ENCODE peak calls at places on chromosome 20, in four cellular contexts. One of them, this sample, is unnamed. For H3K4me1, the result is how much of the 10 kb centered on the place peaks cover.

GRCh38 chr20:63295018-63295417 is 2.0 kb downstream of the COL20A1 start:
- DNase-seq in mammary epithelial cell: no peak
- DNase-seq in colonic mucosa: no peak
- DNase-seq in IMR-90: no peak
- DNase-seq in this sample: no peak

GRCh38 chr20:46999821-47000465 is 105.3 kb downstream of the EYA2 start:
- DNase-seq in mammary epithelial cell: no peak
- DNase-seq in colonic mucosa: no peak
- DNase-seq in IMR-90: no peak
- DNase-seq in this sample: peak

GRCh38 chr20:50341050-50341449 is 150.4 kb downstream of the CEBPB start:
- DNase-seq in colonic mucosa: no peak
- DNase-seq in IMR-90: no peak
- DNase-seq in mammary epithelial cell: no peak
- DNase-seq in this sample: no peak

GRCh38 chr20:50471231-50471630 is 39.0 kb upstream of the PTPN1 start:
- DNase-seq in colonic mucosa: no peak
- DNase-seq in IMR-90: no peak
- DNase-seq in mammary epithelial cell: no peak
- DNase-seq in this sample: no peak

GRCh38 chr20:62804632-62805364 is at the start of gene OGFR:
- DNase-seq in IMR-90: peak
- DNase-seq in mammary epithelial cell: peak
- DNase-seq in colonic mucosa: peak
- DNase-seq in this sample: peak

GRCh38 chr20:61599061-61599930 is 347.2 kb downstream of the CDH4 start:
- DNase-seq in mammary epithelial cell: no peak
- DNase-seq in IMR-90: no peak
- DNase-seq in colonic mucosa: no peak
- DNase-seq in this sample: peak

GRCh38 chr20:61353261-61353995 is 101.4 kb downstream of the CDH4 start:
- DNase-seq in IMR-90: peak
- DNase-seq in colonic mucosa: no peak
- DNase-seq in mammary epithelial cell: peak
- DNase-seq in this sample: no peak

GRCh38 chr20:59336551-59336950 is 36.1 kb downstream of the EDN3 start:
- DNase-seq in colonic mucosa: no peak
- DNase-seq in IMR-90: no peak
- DNase-seq in mammary epithelial cell: no peak
- DNase-seq in this sample: no peak

GRCh38 chr20:44714701-44715494 is at the start of gene CCN5:
- DNase-seq in mammary epithelial cell: peak
- DNase-seq in colonic mucosa: peak
- DNase-seq in IMR-90: peak
- DNase-seq in this sample: no peak

GRCh38 chr20:59359908-59360307 is 59.5 kb downstream of the EDN3 start:
- DNase-seq in mammary epithelial cell: no peak
- DNase-seq in colonic mucosa: no peak
- DNase-seq in IMR-90: no peak
- DNase-seq in this sample: no peak

GRCh38 chr20:62050166-62051120 is 15.2 kb downstream of the TAF4 start:
- DNase-seq in mammary epithelial cell: no peak
- DNase-seq in IMR-90: no peak
- DNase-seq in colonic mucosa: no peak
- DNase-seq in this sample: peak

GRCh38 chr20:64224344-64225165 is 31.0 kb upstream of the PCMTD2 start:
- DNase-seq in colonic mucosa: no peak
- DNase-seq in mammary epithelial cell: peak
- DNase-seq in IMR-90: peak
- DNase-seq in this sample: no peak

GRCh38 chr20:61416546-61416945 is 164.5 kb downstream of the CDH4 start:
- DNase-seq in IMR-90: no peak
- DNase-seq in colonic mucosa: no peak
- DNase-seq in mammary epithelial cell: no peak
- DNase-seq in this sample: no peak

GRCh38 chr20:845226-845868 is 11.8 kb downstream of the FAM110A start:
- DNase-seq in colonic mucosa: no peak
- DNase-seq in mammary epithelial cell: no peak
- DNase-seq in IMR-90: no peak
- DNase-seq in this sample: peak

GRCh38 chr20:6348908-6349307 is 226.1 kb upstream of the FERMT1 start:
- DNase-seq in colonic mucosa: no peak
- DNase-seq in mammary epithelial cell: no peak
- DNase-seq in IMR-90: no peak
- DNase-seq in this sample: no peak

GRCh38 chr20:25038103-25038410 is 19.9 kb downstream of the ACSS1 start:
- DNase-seq in IMR-90: no peak
- DNase-seq in colonic mucosa: no peak
- DNase-seq in mammary epithelial cell: no peak
- DNase-seq in this sample: no peak
- H3K4me1 ChIP-seq in IMR-90: under half
- H3K4me1 ChIP-seq in colonic mucosa: half or more
- H3K4me1 ChIP-seq in mammary epithelial cell: under half
- H3K4me1 ChIP-seq in this sample: under half

GRCh38 chr20:53849471-53850059 is 220.8 kb downstream of the BCAS1 start:
- DNase-seq in colonic mucosa: no peak
- DNase-seq in mammary epithelial cell: no peak
- DNase-seq in IMR-90: no peak
- DNase-seq in this sample: no peak

GRCh38 chr20:53847118-53847842 is 223.1 kb downstream of the BCAS1 start:
- DNase-seq in IMR-90: no peak
- DNase-seq in mammary epithelial cell: no peak
- DNase-seq in colonic mucosa: no peak
- DNase-seq in this sample: no peak

GRCh38 chr20:53847843-53848185 is 222.6 kb downstream of the BCAS1 start:
- DNase-seq in mammary epithelial cell: no peak
- DNase-seq in IMR-90: no peak
- DNase-seq in colonic mucosa: no peak
- DNase-seq in this sample: no peak

GRCh38 chr20:53846640-53847039 is 223.8 kb downstream of the BCAS1 start:
- DNase-seq in IMR-90: no peak
- DNase-seq in colonic mucosa: no peak
- DNase-seq in mammary epithelial cell: no peak
- DNase-seq in this sample: no peak

DNA sequence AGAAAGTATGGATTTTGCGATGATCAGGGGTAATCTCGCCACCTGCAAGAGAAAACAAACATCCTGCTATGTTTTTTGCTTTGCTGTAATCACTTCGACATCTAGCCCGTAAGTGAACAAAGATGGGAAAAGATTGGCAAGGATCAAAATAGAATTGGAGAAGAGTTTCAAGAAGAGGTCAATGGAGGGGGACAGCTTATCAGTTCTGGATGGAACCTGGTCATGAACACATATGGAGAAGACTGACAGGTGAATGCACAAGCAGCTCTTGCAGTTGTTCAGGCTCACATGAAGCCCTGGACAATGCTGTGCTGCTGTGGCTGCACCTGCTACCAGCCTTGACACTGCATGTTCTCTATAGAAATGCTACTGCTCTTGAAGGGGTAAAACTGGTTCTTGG is 222.1 kb downstream of the BCAS1 start:
- DNase-seq in IMR-90: no peak
- DNase-seq in mammary epithelial cell: no peak
- DNase-seq in colonic mucosa: no peak
- DNase-seq in this sample: no peak
- H3K9ac ChIP-seq in IMR-90: no peak
- H3K9ac ChIP-seq in mammary epithelial cell: no peak
- H3K9ac ChIP-seq in colonic mucosa: no peak
- H3K9ac ChIP-seq in this sample: no peak

DNA sequence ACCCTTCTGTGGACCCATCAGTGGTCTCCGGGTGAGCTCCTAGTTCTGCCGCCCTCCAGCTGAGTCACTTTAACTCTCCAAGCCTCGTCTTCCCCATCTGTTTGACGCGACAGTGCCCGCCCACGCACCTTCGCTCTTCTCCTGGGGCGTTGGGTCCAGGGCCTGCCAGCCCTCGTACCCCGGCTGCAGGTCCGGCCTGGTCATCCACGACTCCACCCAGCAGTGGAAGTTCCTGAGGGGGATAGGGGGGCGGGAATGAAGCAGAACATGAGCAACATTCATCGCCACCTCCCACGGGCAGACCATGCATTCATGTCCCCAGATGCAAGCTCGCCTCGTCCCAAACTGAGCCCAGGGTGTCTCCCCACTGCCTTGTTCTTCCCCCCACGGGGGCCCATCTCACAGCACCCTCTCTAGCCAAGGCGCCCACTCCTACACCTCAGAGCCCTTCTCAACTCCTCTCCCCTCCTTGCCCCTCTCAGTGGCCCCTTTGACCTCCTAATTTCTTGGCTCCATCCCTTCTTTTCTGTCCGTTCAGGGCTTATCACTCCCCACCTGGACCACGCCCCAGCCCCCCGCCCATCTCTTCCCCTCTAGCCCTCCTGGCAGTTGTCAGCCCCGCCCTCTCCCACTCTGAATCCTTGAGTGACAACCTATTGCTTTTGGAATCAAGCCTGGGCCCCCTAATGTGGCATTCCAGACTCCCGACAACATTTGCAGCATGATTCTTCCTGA is 23.7 kb downstream of the TGM2 start:
- DNase-seq in mammary epithelial cell: no peak
- DNase-seq in IMR-90: no peak
- DNase-seq in colonic mucosa: no peak
- DNase-seq in this sample: no peak
- H3K4me1 ChIP-seq in mammary epithelial cell: under half
- H3K4me1 ChIP-seq in IMR-90: under half
- H3K4me1 ChIP-seq in colonic mucosa: under half
- H3K4me1 ChIP-seq in this sample: under half

GRCh38 chr20:45970646-45971424 is 1.2 kb downstream of the ZNF335 start:
- DNase-seq in mammary epithelial cell: no peak
- DNase-seq in IMR-90: peak
- DNase-seq in colonic mucosa: no peak
- DNase-seq in this sample: peak

GRCh38 chr20:45968081-45968671 is 3.8 kb downstream of the ZNF335 start:
- DNase-seq in colonic mucosa: no peak
- DNase-seq in IMR-90: no peak
- DNase-seq in mammary epithelial cell: no peak
- DNase-seq in this sample: peak

GRCh38 chr20:45968801-45969711 is 2.9 kb downstream of the ZNF335 start:
- DNase-seq in IMR-90: peak
- DNase-seq in mammary epithelial cell: no peak
- DNase-seq in colonic mucosa: no peak
- DNase-seq in this sample: peak

GRCh38 chr20:45971425-45971674 is 653 bp downstream of the ZNF335 start:
- DNase-seq in IMR-90: no peak
- DNase-seq in mammary epithelial cell: no peak
- DNase-seq in colonic mucosa: no peak
- DNase-seq in this sample: no peak

GRCh38 chr20:45969712-45970634 is 2.0 kb downstream of the ZNF335 start:
- DNase-seq in colonic mucosa: peak
- DNase-seq in mammary epithelial cell: peak
- DNase-seq in IMR-90: peak
- DNase-seq in this sample: peak
- H3K9ac ChIP-seq in colonic mucosa: peak
- H3K9ac ChIP-seq in mammary epithelial cell: peak
- H3K9ac ChIP-seq in IMR-90: peak
- H3K9ac ChIP-seq in this sample: no peak

This sample was measured in endodermal cell.